ENCODE peak calls at places on chromosomes 2 and 18, in eight cellular contexts. U, J, N, Y, A, K, B and X are unnamed samples.

GRCh38 chr2:241844066-241844728 is 14.5 kb downstream of the PDCD1 start:
- DNase-seq in U (peak; percentile 65), J (peak; percentile 34), N (no peak), Y (peak; percentile 32), A (peak; percentile 79), K (peak; percentile 32), B (peak; percentile 86), X (no peak)

GRCh38 chr18:73824684-73825083 is 322.9 kb downstream of the FBXO15 start:
- DNase-seq in U (no peak), J (peak; percentile 70), N (no peak), Y (no peak), A (no peak), K (no peak), B (peak; percentile 39), X (no peak)

GRCh38 chr2:98380203-98380535 is 33.9 kb downstream of the CNGA3 start:
- DNase-seq in U (no peak), J (no peak), N (no peak), Y (no peak), A (no peak), K (no peak), B (no peak), X (no peak)

GRCh38 chr2:150619607-150620330 is 132.3 kb upstream of the RND3 start:
- DNase-seq in U (no peak), J (peak; percentile 77), N (no peak), Y (no peak), A (no peak), K (peak; percentile 73), B (peak; percentile 80), X (no peak)

GRCh38 chr18:48325115-48325670 is 84.0 kb downstream of the ZBTB7C start:
- DNase-seq in U (no peak), J (no peak), N (no peak), Y (no peak), A (no peak), K (no peak), B (peak; percentile 35), X (no peak)

GRCh38 chr2:179393481-179393880 is 128.8 kb upstream of the SESTD1 start:
- DNase-seq in U (no peak), J (peak; percentile 33), N (no peak), Y (no peak), A (no peak), K (no peak), B (peak; percentile 31), X (no peak)

GRCh38 chr18:65365245-65365955 is 385.4 kb upstream of the CDH7 start:
- DNase-seq in U (no peak), J (no peak), N (no peak), Y (no peak), A (no peak), K (no peak), B (no peak), X (peak; percentile 20)

GRCh38 chr18:44627245-44627644 is 53.4 kb upstream of the SETBP1 start:
- DNase-seq in U (no peak), J (peak; percentile 61), N (no peak), Y (no peak), A (no peak), K (no peak), B (peak; percentile 74), X (no peak)

GRCh38 chr2:486381-486780 is 190.8 kb downstream of the TMEM18 start:
- DNase-seq in U (no peak), J (no peak), N (no peak), Y (no peak), A (no peak), K (no peak), B (no peak), X (no peak)

GRCh38 chr2:163407296-163407695 is 328.5 kb downstream of the FIGN start:
- DNase-seq in U (no peak), J (peak; percentile 6), N (no peak), Y (no peak), A (no peak), K (peak; percentile 39), B (no peak), X (no peak)

GRCh38 chr2:86398500-86398899 is 42.7 kb upstream of the KDM3A start:
- DNase-seq in U (no peak), J (peak; percentile 55), N (no peak), Y (no peak), A (no peak), K (no peak), B (peak; percentile 37), X (no peak)

GRCh38 chr2:75460630-75461029 is 100.1 kb downstream of the EVA1A start:
- DNase-seq in U (no peak), J (no peak), N (no peak), Y (no peak), A (no peak), K (no peak), B (no peak), X (no peak)

GRCh38 chr2:20616341-20616871 is 34.5 kb downstream of the HS1BP3 start:
- DNase-seq in U (no peak), J (no peak), N (no peak), Y (no peak), A (no peak), K (no peak), B (no peak), X (no peak)

GRCh38 chr2:199716807-199717586 is 134.0 kb downstream of the FTCDNL1 start:
- DNase-seq in U (no peak), J (no peak), N (no peak), Y (no peak), A (no peak), K (no peak), B (peak; percentile 20), X (no peak)

GRCh38 chr18:23684515-23685197 is 4.6 kb upstream of the LAMA3 start:
- DNase-seq in U (no peak), J (peak; percentile 31), N (no peak), Y (no peak), A (no peak), K (no peak), B (peak; percentile 77), X (no peak)

GRCh38 chr18:23688528-23688927 is 725 bp upstream of the LAMA3 start:
- DNase-seq in U (no peak), J (no peak), N (no peak), Y (no peak), A (no peak), K (no peak), B (no peak), X (no peak)

GRCh38 chr18:23690505-23691068 is 1.3 kb downstream of the LAMA3 start:
- DNase-seq in U (no peak), J (no peak), N (no peak), Y (no peak), A (peak; percentile 34), K (no peak), B (no peak), X (no peak)

GRCh38 chr18:23689616-23690504 is 607 bp downstream of the LAMA3 start:
- DNase-seq in U (no peak), J (no peak), N (no peak), Y (no peak), A (peak; percentile 25), K (no peak), B (no peak), X (no peak)

DNA sequence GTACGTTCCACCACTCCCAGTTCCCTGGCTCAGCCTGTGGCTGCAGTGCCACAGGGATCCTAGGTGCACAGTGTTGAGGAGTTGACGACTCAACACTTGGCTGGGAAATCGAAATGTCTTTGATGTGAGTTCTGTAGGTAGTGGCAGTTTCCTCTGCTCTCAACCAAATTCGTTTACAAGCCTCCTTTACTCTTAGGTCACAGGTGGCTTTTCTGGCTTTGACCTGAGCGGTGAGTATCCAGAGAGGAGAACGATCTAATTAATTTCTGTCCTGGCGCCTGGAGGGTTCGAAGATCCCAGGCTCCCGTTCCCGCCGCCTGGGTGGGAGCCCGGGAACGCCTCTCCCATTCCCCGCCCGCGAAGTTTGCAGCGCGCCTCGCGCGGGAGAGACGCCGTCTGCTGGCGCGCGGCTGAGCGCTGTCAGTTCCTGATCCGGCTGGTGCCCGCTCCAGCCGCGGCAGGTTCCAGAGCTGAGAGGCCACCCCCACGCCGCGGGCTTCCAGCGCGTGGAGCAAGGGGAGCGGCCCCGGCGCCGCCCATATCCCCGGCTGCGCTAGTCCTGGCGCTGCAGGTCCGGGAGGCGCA is at the start of gene LAMA3:
- DNase-seq in U (peak; percentile 24), J (no peak), N (no peak), Y (no peak), A (peak; percentile 81), K (no peak), B (peak; percentile 77), X (no peak)
- TF ChIP-seq EZH2 in U (no peak), J (no peak), N (no peak), Y (no peak), A (no peak), K (no peak), B (no peak), X (no peak)

GRCh38 chr2:219851801-219852481 is 224.5 kb downstream of the SLC4A3 start:
- DNase-seq in U (no peak), J (peak; percentile 36), N (no peak), Y (no peak), A (peak; percentile 87), K (no peak), B (peak; percentile 59), X (peak; percentile 73)
- H3K4me3 ChIP-seq in U (no peak overlapping the region), J (peak overlapping the region; percentile 28), N (no peak overlapping the region), Y (no peak overlapping the region), A (no peak overlapping the region), K (peak overlapping the region; percentile 22), B (peak overlapping the region; percentile 51), X (peak overlapping the region; percentile 77)

GRCh38 chr2:232386490-232386739 is 7.9 kb downstream of the ALPP start:
- DNase-seq in U (no peak), J (no peak), N (no peak), Y (no peak), A (peak; percentile 38), K (no peak), B (no peak), X (no peak)
- TF ChIP-seq EZH2 in U (no peak), J (no peak), N (no peak), Y (no peak), A (no peak), K (no peak), B (no peak), X (peak; percentile 24)

GRCh38 chr2:197675246-197675645 is at the start of gene RFTN2:
- DNase-seq in U (no peak), J (no peak), N (no peak), Y (no peak), A (no peak), K (peak; percentile 52), B (peak; percentile 40), X (no peak)

GRCh38 chr2:197673606-197674005 is 1.8 kb downstream of the RFTN2 start:
- DNase-seq in U (no peak), J (no peak), N (no peak), Y (no peak), A (no peak), K (no peak), B (peak; percentile 18), X (no peak)

GRCh38 chr2:197675711-197676188 is 363 bp upstream of the RFTN2 start:
- DNase-seq in U (no peak), J (peak; percentile 80), N (no peak), Y (no peak), A (peak; percentile 64), K (peak; percentile 88), B (peak; percentile 80), X (peak; percentile 50)

GRCh38 chr2:197674060-197674459 is 1.3 kb downstream of the RFTN2 start:
- DNase-seq in U (no peak), J (no peak), N (no peak), Y (no peak), A (no peak), K (peak; percentile 29), B (peak; percentile 27), X (no peak)

DNA sequence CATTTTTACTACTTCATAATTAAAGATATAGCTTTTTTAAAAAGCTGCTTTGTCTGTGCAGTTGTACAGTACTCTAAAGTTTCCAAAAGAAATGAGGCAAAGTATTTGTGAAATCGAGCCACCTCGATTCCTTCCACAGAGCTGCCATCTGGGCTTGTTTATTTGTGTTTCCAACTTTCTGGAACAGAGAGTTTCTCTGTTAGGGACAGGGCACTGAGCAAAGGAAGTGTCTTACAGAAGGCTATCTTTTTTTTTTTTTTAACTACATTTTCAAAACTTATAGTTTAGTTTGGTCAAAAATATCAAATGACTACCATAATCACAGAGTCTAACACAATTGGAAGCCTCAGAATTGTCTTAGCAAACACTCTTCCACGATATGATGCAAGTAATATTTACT is 841 bp downstream of the RFTN2 start:
- DNase-seq in U (no peak), J (no peak), N (no peak), Y (no peak), A (peak; percentile 6), K (peak; percentile 67), B (peak; percentile 55), X (no peak)
- H3K4me3 ChIP-seq in U (no peak overlapping the region), J (peak overlapping the region; percentile 63), N (no peak overlapping the region), Y (no peak overlapping the region), A (peak overlapping the region; percentile 40), K (peak overlapping the region; percentile 64), B (peak overlapping the region; percentile 85), X (peak overlapping the region; percentile 77)